ENCODE peak calls at places on chromosomes 2 and 18, in eight cellular contexts. A, S, I, L, B, D, R and X are unnamed samples. For H3K4me1, the result is how much of the 10 kb centered on the place peaks cover.

GRCh38 chr2:74119324-74119723 is 28.4 kb downstream of the BOLA3 start:
- DNase-seq in A (peak), S (no peak), I (no peak), L (no peak), B (no peak), D (no peak), R (no peak), X (no peak)

GRCh38 chr2:69065735-69066336 is 52.9 kb downstream of the ANTXR1 start:
- DNase-seq in A (no peak), S (no peak), I (no peak), L (no peak), B (no peak), D (no peak), R (no peak), X (no peak)

GRCh38 chr2:12363138-12363537 is 353.6 kb upstream of the TRIB2 start:
- DNase-seq in A (no peak), S (no peak), I (no peak), L (no peak), B (no peak), D (no peak), R (no peak), X (no peak)

GRCh38 chr18:57921708-57922107 is 118.6 kb upstream of the ATP8B1 start:
- DNase-seq in A (no peak), S (no peak), I (no peak), L (no peak), B (no peak), D (no peak), R (no peak), X (no peak)

GRCh38 chr2:240956935-240957655 is 41.3 kb upstream of the SNED1 start:
- DNase-seq in A (no peak), S (peak), I (no peak), L (peak), B (peak), D (no peak), R (no peak), X (peak)

GRCh38 chr2:144201868-144202468 is 318.0 kb downstream of the ZEB2 start:
- DNase-seq in A (no peak), S (no peak), I (no peak), L (no peak), B (no peak), D (no peak), R (no peak), X (no peak)

GRCh38 chr2:120384486-120385354 is 38.8 kb downstream of the INHBB start:
- DNase-seq in A (no peak), S (peak), I (no peak), L (no peak), B (no peak), D (no peak), R (peak), X (no peak)

GRCh38 chr18:74378179-74378682 is 62.6 kb downstream of the C18orf63 start:
- DNase-seq in A (no peak), S (no peak), I (no peak), L (no peak), B (no peak), D (no peak), R (no peak), X (no peak)

GRCh38 chr18:55546873-55547704 is 40.9 kb downstream of the TCF4 start:
- DNase-seq in A (no peak), S (peak), I (no peak), L (no peak), B (no peak), D (no peak), R (no peak), X (no peak)

GRCh38 chr2:158034198-158034831 is 67.4 kb upstream of the UPP2 start:
- DNase-seq in A (peak), S (no peak), I (no peak), L (no peak), B (peak), D (no peak), R (no peak), X (no peak)

GRCh38 chr2:241148239-241148638 is 1.0 kb downstream of the PASK start:
- DNase-seq in A (no peak), S (no peak), I (no peak), L (no peak), B (no peak), D (no peak), R (no peak), X (no peak)

GRCh38 chr2:64750001-64750816 is 96.5 kb upstream of the SERTAD2 start:
- DNase-seq in A (peak), S (peak), I (peak), L (peak), B (peak), D (no peak), R (no peak), X (peak)

DNA sequence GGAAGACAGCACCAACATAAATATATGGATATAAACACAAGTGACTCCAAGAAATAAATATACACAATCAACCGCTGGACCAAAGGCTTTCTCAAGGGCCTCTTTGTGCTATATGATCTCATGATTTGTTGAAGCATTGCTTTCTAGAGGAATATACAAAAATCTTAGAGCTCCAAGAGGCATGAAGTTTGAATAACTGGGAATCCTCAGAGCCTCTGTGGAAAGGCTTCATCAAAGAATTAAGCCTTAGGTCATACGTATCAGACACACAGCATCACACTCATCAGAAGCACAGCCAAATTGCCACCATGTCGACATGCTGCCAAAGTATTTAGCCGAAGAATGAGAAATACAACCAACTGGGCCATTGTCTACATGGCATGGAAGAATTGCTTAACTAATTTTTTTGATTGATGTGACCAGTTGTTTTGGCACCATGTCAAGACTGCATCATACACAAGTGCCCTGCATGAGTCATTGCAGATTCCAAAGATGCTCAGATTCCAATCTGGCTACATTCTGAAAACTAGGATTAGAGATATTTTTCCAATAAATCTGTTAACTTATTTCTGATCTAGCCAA is 860.6 kb upstream of the ZEB2 start:
- DNase-seq in A (peak), S (no peak), I (no peak), L (no peak), B (no peak), D (no peak), R (no peak), X (no peak)
- H3K27ac ChIP-seq in A (no peak), S (no peak), I (no peak), L (no peak), B (no peak), D (no peak), R (no peak), X (no peak)

DNA sequence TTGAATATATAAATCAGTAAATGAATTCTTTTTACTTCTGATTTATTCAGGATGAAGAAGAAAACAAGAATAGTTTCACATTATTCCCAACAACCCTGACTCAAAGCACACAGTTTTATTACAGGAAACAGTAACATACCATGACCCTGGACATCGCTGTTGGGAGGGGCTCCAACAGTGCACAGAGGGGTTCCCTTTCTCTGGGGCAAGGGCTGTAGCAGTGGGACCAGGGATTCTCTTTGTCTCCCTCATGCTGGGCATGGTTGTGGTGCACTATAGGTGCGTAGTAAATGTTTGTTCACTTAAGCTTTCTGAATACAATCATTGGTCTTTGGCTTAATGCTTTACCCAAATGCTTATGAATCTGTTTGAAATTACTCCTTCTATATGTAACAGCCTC is 189.4 kb downstream of the BCL2 start:
- DNase-seq in A (no peak), S (no peak), I (no peak), L (no peak), B (no peak), D (no peak), R (no peak), X (no peak)
- H3K4me1 ChIP-seq in A (under half), S (under half), I (under half), L (under half), B (under half), D (under half), R (under half), X (under half)

GRCh38 chr2:24919977-24920812 is at the start of gene ADCY3:
- DNase-seq in A (peak), S (peak), I (no peak), L (peak), B (peak), D (no peak), R (no peak), X (no peak)

GRCh38 chr2:24920813-24921441 is 890 bp upstream of the ADCY3 start:
- DNase-seq in A (peak), S (no peak), I (no peak), L (no peak), B (no peak), D (no peak), R (no peak), X (peak)

GRCh38 chr2:24917731-24918325 is 2.2 kb downstream of the ADCY3 start:
- DNase-seq in A (no peak), S (no peak), I (no peak), L (no peak), B (no peak), D (no peak), R (no peak), X (no peak)

GRCh38 chr2:24918326-24919099 is 1.5 kb downstream of the ADCY3 start:
- DNase-seq in A (no peak), S (no peak), I (no peak), L (no peak), B (no peak), D (no peak), R (no peak), X (no peak)

GRCh38 chr2:24919100-24919976 is 699 bp downstream of the ADCY3 start:
- DNase-seq in A (peak), S (no peak), I (no peak), L (no peak), B (no peak), D (no peak), R (no peak), X (no peak)
- TF ChIP-seq POLR2A in A (no peak), S (no peak), I (no peak), L (no peak), B (no peak), D (no peak), R (peak), X (no peak)

GRCh38 chr2:230046491-230046890 is 22.2 kb downstream of the SLC16A14 start:
- DNase-seq in A (no peak), S (no peak), I (no peak), L (no peak), B (no peak), D (no peak), R (no peak), X (no peak)
- H3K27ac ChIP-seq in A (no peak), S (no peak), I (no peak), L (no peak), B (no peak), D (no peak), R (no peak), X (no peak)

GRCh38 chr18:3595282-3596273 is 145.6 kb downstream of the TGIF1 start:
- DNase-seq in A (no peak), S (peak), I (no peak), L (no peak), B (peak), D (no peak), R (peak), X (no peak)

GRCh38 chr18:3599861-3600260 is 149.9 kb downstream of the TGIF1 start:
- DNase-seq in A (no peak), S (no peak), I (no peak), L (no peak), B (no peak), D (no peak), R (no peak), X (no peak)

GRCh38 chr18:3596324-3597158 is 146.6 kb downstream of the TGIF1 start:
- DNase-seq in A (no peak), S (peak), I (no peak), L (peak), B (peak), D (no peak), R (no peak), X (peak)

GRCh38 chr18:3597159-3597977 is 147.4 kb downstream of the TGIF1 start:
- DNase-seq in A (no peak), S (no peak), I (no peak), L (no peak), B (no peak), D (no peak), R (no peak), X (no peak)

DNA sequence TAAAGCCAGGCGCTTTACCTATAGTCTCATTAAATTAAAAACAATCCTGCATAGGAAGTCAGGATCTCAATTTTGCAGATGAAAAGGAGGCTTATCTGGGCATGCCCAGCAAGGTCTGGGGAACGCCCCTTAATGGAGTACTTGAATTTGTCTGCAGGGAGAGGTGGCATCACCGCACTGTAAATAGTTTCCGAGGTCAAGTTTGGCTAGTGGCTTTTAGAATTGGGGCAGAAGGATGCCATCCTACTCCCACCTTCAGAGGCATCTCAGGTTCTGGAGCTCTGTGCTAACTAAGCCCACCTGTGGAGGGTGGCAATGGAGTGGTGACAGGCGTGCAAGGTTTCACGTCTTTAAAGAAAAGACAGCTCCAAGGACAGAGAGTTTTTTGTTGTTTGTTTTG is 149.3 kb downstream of the TGIF1 start:
- DNase-seq in A (no peak), S (no peak), I (no peak), L (no peak), B (no peak), D (no peak), R (no peak), X (no peak)
- H3K4me1 ChIP-seq in A (half or more), S (under half), I (half or more), L (half or more), B (half or more), D (under half), R (under half), X (under half)

DNA sequence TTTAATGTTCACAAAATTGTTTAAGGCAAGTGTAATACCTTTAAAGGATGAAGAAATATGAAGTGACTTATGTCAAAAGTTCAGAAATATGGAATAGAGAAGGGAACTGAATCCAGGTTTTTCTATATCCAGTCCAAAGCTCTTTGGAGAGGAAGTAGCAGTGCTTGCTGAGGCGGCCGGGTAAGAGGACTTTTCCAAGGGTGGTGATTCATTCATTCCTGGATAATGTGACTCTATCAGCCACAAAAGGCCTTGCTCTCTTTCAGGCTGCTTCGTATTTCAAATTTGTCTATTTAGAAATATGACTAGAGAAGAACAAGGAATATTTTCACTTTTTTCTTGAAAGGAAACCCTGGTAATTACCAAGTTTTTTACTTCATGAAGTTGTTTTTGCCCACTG is 830.1 kb upstream of the ZEB2 start:
- DNase-seq in A (no peak), S (no peak), I (no peak), L (no peak), B (no peak), D (no peak), R (no peak), X (no peak)
- TF ChIP-seq POLR2A in A (no peak), S (no peak), I (no peak), L (no peak), B (no peak), D (no peak), R (no peak), X (no peak)

GRCh38 chr18:77082316-77082715 is 50.3 kb downstream of the MBP start:
- DNase-seq in A (no peak), S (no peak), I (no peak), L (no peak), B (no peak), D (no peak), R (no peak), X (no peak)

GRCh38 chr18:77078671-77079070 is 53.9 kb downstream of the MBP start:
- DNase-seq in A (no peak), S (no peak), I (no peak), L (no peak), B (no peak), D (no peak), R (no peak), X (no peak)

GRCh38 chr18:77079088-77079487 is 53.5 kb downstream of the MBP start:
- DNase-seq in A (no peak), S (no peak), I (no peak), L (no peak), B (no peak), D (no peak), R (no peak), X (no peak)

GRCh38 chr18:77081387-77081773 is 51.2 kb downstream of the MBP start:
- DNase-seq in A (no peak), S (no peak), I (no peak), L (no peak), B (no peak), D (no peak), R (no peak), X (no peak)

GRCh38 chr18:77080283-77080682 is 52.3 kb downstream of the MBP start:
- DNase-seq in A (no peak), S (no peak), I (no peak), L (no peak), B (no peak), D (peak), R (peak), X (no peak)
- H3K27ac ChIP-seq in A (peak), S (no peak), I (no peak), L (no peak), B (no peak), D (peak), R (peak), X (no peak)

GRCh38 chr2:174336403-174337336 is 1.9 kb downstream of the SP9 start:
- DNase-seq in A (no peak), S (no peak), I (no peak), L (no peak), B (no peak), D (no peak), R (no peak), X (no peak)
- H3K4me1 ChIP-seq in A (under half), S (half or more), I (half or more), L (half or more), B (half or more), D (half or more), R (under half), X (under half)

GRCh38 chr2:10041711-10042110 is 1.6 kb upstream of the KLF11 start:
- DNase-seq in A (no peak), S (peak), I (no peak), L (no peak), B (no peak), D (no peak), R (no peak), X (no peak)

GRCh38 chr2:10039658-10040410 is 3.5 kb upstream of the KLF11 start:
- DNase-seq in A (no peak), S (peak), I (no peak), L (no peak), B (peak), D (no peak), R (no peak), X (peak)

GRCh38 chr2:10043906-10044601 is 704 bp downstream of the KLF11 start:
- DNase-seq in A (peak), S (peak), I (peak), L (peak), B (peak), D (peak), R (no peak), X (peak)

GRCh38 chr2:10043256-10043905 is at the start of gene KLF11:
- DNase-seq in A (peak), S (peak), I (peak), L (peak), B (peak), D (peak), R (no peak), X (peak)

GRCh38 chr2:10042301-10043161 is 819 bp upstream of the KLF11 start:
- DNase-seq in A (no peak), S (peak), I (peak), L (peak), B (peak), D (peak), R (no peak), X (no peak)
- TF ChIP-seq POLR2A in A (no peak), S (no peak), I (peak), L (no peak), B (peak), D (peak), R (no peak), X (no peak)